ENCODE peak calls at places on chromosomes 13 and 19, in four cellular contexts. N is GM23338, R is spleen, W is transverse colon. T is an unnamed sample.

GRCh38 chr13:46516624-46517318 is 36.2 kb upstream of the LRCH1 start:
- DNase-seq in N (peak; percentile 16), W (no peak), R (no peak), T (no peak)

GRCh38 chr13:111177081-111177711 is 62.1 kb downstream of the ARHGEF7 start:
- DNase-seq in R (peak; percentile 88), N (no peak), W (peak; percentile 53), T (no peak)

GRCh38 chr19:8459520-8460260 is 14.9 kb downstream of the HNRNPM start:
- DNase-seq in W (no peak), R (no peak), N (no peak), T (no peak)

GRCh38 chr13:71417205-71417604 is 449.8 kb downstream of the DACH1 start:
- DNase-seq in R (no peak), W (no peak), N (no peak), T (no peak)

GRCh38 chr13:97574926-97575325 is 141.0 kb downstream of the RAP2A start:
- DNase-seq in W (peak; percentile 26), N (peak; percentile 78), R (no peak), T (no peak)

GRCh38 chr13:98541701-98542203 is 35.2 kb downstream of the STK24 start:
- DNase-seq in W (no peak), R (no peak), N (no peak), T (no peak)

GRCh38 chr13:100100115-100100879 is 11.4 kb downstream of the PCCA start:
- DNase-seq in R (no peak), W (no peak), N (no peak), T (peak; percentile 75)

GRCh38 chr13:53782400-53783030 is 753.9 kb downstream of the OLFM4 start:
- DNase-seq in N (peak; percentile 84), R (no peak), W (no peak), T (peak; percentile 46)

GRCh38 chr13:105184221-105184620 is 1351.2 kb downstream of the EFNB2 start:
- DNase-seq in R (no peak), N (no peak), W (no peak), T (no peak)

GRCh38 chr13:67438465-67438864 is 208.3 kb upstream of the PCDH9 start:
- DNase-seq in N (peak; percentile 18), R (no peak), W (no peak), T (no peak)

GRCh38 chr19:29690842-29691241 is 24.2 kb downstream of the C19orf12 start:
- DNase-seq in N (peak; percentile 83), W (no peak), R (peak; percentile 45), T (no peak)

GRCh38 chr19:8585894-8586750 is 8.9 kb upstream of the MYO1F start:
- DNase-seq in R (peak; percentile 88), N (peak; percentile 97), W (peak; percentile 66), T (no peak)

GRCh38 chr13:98476538-98476966 is 100.4 kb downstream of the STK24 start:
- DNase-seq in N (peak; percentile 45), W (peak; percentile 74), R (peak; percentile 92), T (no peak)

GRCh38 chr19:18338471-18339001 is 1.9 kb upstream of the PGPEP1 start:
- DNase-seq in R (no peak), W (no peak), N (no peak), T (no peak)

GRCh38 chr13:47420012-47420411 is 523.2 kb upstream of the HTR2A start:
- DNase-seq in R (no peak), W (no peak), N (no peak), T (no peak)

GRCh38 chr19:33100894-33101644 is 20.1 kb downstream of the GPATCH1 start:
- DNase-seq in W (peak; percentile 81), R (no peak), N (no peak), T (no peak)

GRCh38 chr13:77325371-77325941 is 1.4 kb downstream of the MYCBP2 start:
- DNase-seq in N (peak; percentile 24), W (no peak), R (no peak), T (no peak)

GRCh38 chr19:47155141-47155540 is 24.5 kb downstream of the SAE1 start:
- DNase-seq in R (no peak), N (no peak), W (peak; percentile 17), T (no peak)

GRCh38 chr13:59914556-59914955 is 249.2 kb downstream of the DIAPH3 start:
- DNase-seq in R (no peak), N (no peak), W (no peak), T (no peak)

DNA sequence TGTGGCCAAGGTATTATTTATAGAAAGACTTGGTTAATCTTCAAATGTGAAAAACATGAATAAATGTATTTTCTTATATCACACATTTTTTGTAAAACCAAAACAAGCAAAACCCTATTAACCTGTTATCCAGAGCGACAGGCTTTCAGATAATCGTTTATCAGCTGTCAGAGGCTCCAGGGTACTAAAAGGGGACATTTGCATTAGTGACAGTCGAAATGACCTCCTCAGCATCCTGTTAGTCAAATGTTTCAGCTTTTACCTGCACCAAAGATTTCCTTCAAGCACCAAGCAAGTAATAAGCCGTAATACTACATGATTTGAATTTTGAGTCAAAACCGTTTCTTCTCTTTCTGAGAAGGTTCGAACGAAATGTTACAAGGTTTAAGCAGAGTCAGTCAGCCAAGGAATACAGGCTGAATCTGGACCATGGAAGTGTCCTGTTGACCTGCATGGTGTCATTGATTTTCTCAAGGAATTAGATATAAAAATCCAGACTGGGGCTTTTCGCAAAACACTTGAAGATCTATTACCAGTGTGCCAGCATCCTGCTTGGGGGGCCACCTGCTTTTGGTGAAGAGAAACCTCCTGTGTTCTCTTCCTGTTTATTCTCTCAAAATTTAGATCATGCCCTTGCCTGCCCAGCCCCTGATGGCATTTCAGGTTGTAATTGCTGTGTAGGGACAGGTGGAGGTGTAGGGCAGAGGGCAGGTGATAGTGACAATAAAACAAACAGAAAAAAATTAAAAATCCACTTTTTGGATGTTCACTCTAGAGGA is 11.3 kb upstream of the RFC3 start:
- DNase-seq in W (no peak), N (no peak), R (no peak), T (no peak)
- TF ChIP-seq POLR2AphosphoS5 in W (no peak), N (no peak), R (no peak), T (no peak)

GRCh38 chr19:19627442-19627715 is 641 bp downstream of the LPAR2 start:
- DNase-seq in R (no peak), W (no peak), N (no peak), T (no peak)
- H3K4me3 ChIP-seq in R (no peak overlapping the region), W (peak overlapping the region; percentile 56), N (peak overlapping the region; percentile 82), T (peak overlapping the region; percentile 76)

GRCh38 chr19:48874309-48875135 is 2.3 kb downstream of the PPP1R15A start:
- DNase-seq in W (peak; percentile 45), N (no peak), R (no peak), T (no peak)

GRCh38 chr19:48879025-48879572 is 6.9 kb downstream of the PPP1R15A start:
- DNase-seq in R (no peak), N (no peak), W (no peak), T (no peak)

GRCh38 chr19:48881741-48882657 is 9.8 kb downstream of the PPP1R15A start:
- DNase-seq in W (no peak), N (peak; percentile 90), R (no peak), T (no peak)

GRCh38 chr19:48877900-48878218 is 5.6 kb downstream of the PPP1R15A start:
- DNase-seq in N (no peak), W (no peak), R (no peak), T (no peak)

DNA sequence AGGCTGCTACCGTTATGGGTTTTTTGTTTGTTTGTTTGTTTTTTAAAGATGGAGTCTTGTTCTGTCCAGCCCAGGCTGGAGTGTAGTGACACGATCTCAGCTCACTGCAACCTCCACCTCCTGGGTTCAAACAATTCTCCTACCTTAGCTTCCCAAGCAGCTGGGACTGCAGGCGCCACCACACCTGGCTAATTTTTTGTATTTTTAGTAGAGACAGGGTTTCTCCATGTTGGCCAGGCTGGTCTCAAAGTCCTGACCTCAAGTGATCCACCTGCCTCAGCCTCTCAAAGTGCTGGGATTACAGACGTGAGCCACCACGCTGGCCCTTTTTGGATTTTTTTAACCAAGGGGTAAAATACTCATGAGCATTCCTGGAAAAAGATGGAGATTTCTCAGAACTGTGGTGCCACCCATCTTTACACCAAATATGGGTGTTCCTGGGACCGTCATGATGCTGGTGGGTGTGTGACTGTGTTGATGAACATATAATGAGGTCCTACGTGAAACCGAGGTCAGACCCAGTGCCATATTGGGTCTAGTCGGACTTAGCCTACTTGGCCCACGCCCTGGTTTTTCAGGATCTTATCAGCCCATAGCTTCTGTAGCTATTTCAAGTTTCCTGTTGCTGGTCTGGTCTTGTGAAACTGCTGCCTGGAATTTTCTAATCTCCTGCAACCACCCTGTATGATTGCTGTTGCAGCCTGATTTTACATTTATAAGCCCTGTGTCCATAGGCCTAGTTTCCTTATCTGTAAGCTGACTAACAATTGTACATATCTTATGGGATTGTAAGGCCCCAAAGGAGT is 6.2 kb downstream of the PPP1R15A start:
- DNase-seq in R (no peak), W (no peak), N (no peak), T (no peak)
- TF ChIP-seq POLR2AphosphoS5 in R (no peak), W (no peak), N (no peak), T (no peak)

GRCh38 chr19:41297628-41298326 is 12.2 kb upstream of the CCDC97 start:
- DNase-seq in R (peak; percentile 82), N (no peak), W (peak; percentile 71), T (no peak)
- H3K4me3 ChIP-seq in R (no peak overlapping the region), N (no peak overlapping the region), W (no peak overlapping the region), T (no peak overlapping the region)

DNA sequence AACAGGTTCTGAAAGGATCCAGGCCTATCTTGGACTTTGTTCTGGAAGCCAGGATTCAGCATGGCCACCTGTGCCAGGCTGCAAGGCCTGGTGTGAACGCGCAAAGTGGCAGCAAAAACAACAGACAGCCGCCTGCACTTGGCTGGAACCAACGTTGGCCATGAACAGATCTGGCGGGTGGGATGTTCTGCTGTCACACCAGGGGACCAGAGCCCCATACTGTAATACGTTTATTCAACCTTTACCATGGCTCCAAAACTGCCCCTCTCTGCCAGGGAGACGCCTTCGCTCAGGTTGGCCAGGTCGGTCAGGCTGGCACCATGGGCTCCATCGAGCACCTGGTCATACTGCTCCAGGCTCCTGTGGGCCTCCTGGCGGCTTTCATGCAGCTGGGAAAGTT is 69.7 kb downstream of the EPS15L1 start:
- DNase-seq in R (peak; percentile 41), W (no peak), N (no peak), T (no peak)
- TF ChIP-seq POLR2AphosphoS5 in R (no peak), W (no peak), N (no peak), T (no peak)

GRCh38 chr13:40143559-40143958 is 488.1 kb downstream of the COG6 start:
- DNase-seq in R (no peak), N (no peak), W (no peak), T (no peak)

GRCh38 chr13:40148103-40148502 is 492.6 kb downstream of the COG6 start:
- DNase-seq in R (no peak), W (no peak), N (no peak), T (no peak)

GRCh38 chr13:40145139-40145538 is 489.7 kb downstream of the COG6 start:
- DNase-seq in N (no peak), R (no peak), W (no peak), T (no peak)

GRCh38 chr13:40146586-40147240 is 491.3 kb downstream of the COG6 start:
- DNase-seq in N (no peak), R (no peak), W (no peak), T (no peak)

DNA sequence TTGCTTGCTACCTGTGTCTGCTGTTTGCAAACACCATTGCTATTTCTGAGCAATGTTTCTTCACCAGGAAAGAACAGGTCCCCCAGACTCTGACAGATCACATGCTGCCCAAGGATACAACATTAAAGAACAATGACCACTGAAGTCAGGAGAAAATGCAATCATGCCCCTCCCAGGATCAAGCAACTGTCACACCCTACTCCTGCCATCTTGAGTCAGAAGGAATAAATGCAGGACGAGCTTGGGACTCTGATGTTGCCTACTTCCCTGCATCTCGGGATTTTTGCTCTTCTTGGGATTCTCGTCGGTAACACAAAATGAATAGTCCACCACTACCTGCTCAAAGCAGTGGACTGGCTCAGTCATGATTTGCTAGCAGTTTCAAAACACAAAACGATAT is 490.6 kb downstream of the COG6 start:
- DNase-seq in R (no peak), N (peak; percentile 59), W (no peak), T (no peak)
- H3K4me3 ChIP-seq in R (no peak overlapping the region), N (no peak overlapping the region), W (no peak overlapping the region), T (no peak overlapping the region)